ENCODE peak calls at places on chromosomes 11 and 22, in four cellular contexts. O is neuronal stem cell, D is Caco-2, H is heart left ventricle. J is an unnamed sample. For H3K9me3, the result is how much of the 10 kb centered on the place peaks cover.

GRCh38 chr11:2684581-2684980 is 15.2 kb downstream of the KCNQ1OT1 start:
- DNase-seq in D (no peak), H (no peak), O (no peak), J (peak)

GRCh38 chr11:93908689-93909088 is 58.3 kb upstream of the VSTM5 start:
- DNase-seq in D (no peak), O (no peak), H (no peak), J (no peak)

GRCh38 chr11:13337986-13338436 is 60.4 kb downstream of the BMAL1 start:
- DNase-seq in D (no peak), H (no peak), O (no peak), J (no peak)

GRCh38 chr11:9039194-9039593 is 35.4 kb upstream of the NRIP3 start:
- DNase-seq in H (no peak), D (no peak), O (no peak), J (no peak)

GRCh38 chr11:393219-394033 is 583 bp upstream of the PKP3 start:
- DNase-seq in D (peak), H (no peak), O (no peak), J (no peak)

GRCh38 chr11:121318848-121319834 is 26.6 kb downstream of the SC5D start:
- DNase-seq in H (no peak), O (peak), D (peak), J (no peak)

GRCh38 chr11:122177238-122177637 is 61.2 kb upstream of the BLID start:
- DNase-seq in H (no peak), O (no peak), D (no peak), J (no peak)

GRCh38 chr11:31254411-31254810 is 115.1 kb downstream of the DCDC1 start:
- DNase-seq in D (no peak), O (no peak), H (no peak), J (no peak)

GRCh38 chr22:24424001-24424900 is 3.1 kb upstream of the ADORA2A start:
- DNase-seq in H (peak), D (peak), O (no peak), J (peak)

GRCh38 chr11:73655686-73656085 is 9.3 kb downstream of the PLEKHB1 start:
- DNase-seq in D (no peak), H (no peak), O (no peak), J (no peak)

GRCh38 chr11:61718613-61719302 is 33.7 kb upstream of the MYRF start:
- DNase-seq in D (no peak), O (peak), H (no peak), J (no peak)

GRCh38 chr22:26903030-26903856 is 245.9 kb downstream of the MIAT start:
- DNase-seq in O (peak), D (peak), H (no peak), J (no peak)

GRCh38 chr22:22571429-22571828 is 12.4 kb upstream of the PRAME start:
- DNase-seq in H (no peak), D (no peak), O (no peak), J (no peak)

GRCh38 chr22:30868663-30869385 is 99.8 kb downstream of the MORC2 start:
- DNase-seq in H (peak), O (no peak), D (no peak), J (no peak)

GRCh38 chr22:30196141-30196866 is 50.3 kb downstream of the LIF start:
- DNase-seq in D (peak), H (peak), O (no peak), J (peak)

GRCh38 chr22:17243524-17243923 is 24.3 kb upstream of the ADA2 start:
- DNase-seq in H (no peak), O (no peak), D (no peak), J (peak)

GRCh38 chr11:69526453-69526810 is 45.0 kb downstream of the LINC01488 start:
- DNase-seq in O (no peak), D (no peak), H (no peak), J (peak)

GRCh38 chr11:69525516-69526452 is 44.3 kb downstream of the LINC01488 start:
- DNase-seq in H (no peak), O (no peak), D (no peak), J (peak)

GRCh38 chr11:69524291-69524882 is 42.9 kb downstream of the LINC01488 start:
- DNase-seq in O (no peak), D (no peak), H (no peak), J (peak)

GRCh38 chr11:69523453-69523852 is 42.0 kb downstream of the LINC01488 start:
- DNase-seq in D (no peak), H (no peak), O (no peak), J (peak)

DNA sequence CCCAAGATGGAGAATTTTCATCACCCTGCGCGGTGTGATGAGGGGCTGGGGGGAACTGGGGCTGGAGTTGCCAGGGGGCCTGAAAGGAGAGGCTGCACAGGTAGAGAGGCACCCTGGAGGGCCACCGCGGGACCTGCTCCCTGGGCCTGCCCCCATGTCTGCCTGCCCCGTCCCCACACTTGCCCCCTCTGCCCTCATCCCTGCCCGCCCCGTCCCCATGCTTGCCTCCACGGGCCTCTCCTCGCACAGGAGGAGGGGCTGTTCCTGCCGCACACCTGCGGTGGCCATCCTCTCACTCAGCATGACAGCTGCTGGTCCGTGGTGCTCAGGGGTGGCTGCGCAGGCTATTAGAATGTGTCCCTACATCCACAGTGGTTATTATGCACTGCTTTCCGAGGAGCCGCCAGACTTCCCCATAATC is 43.5 kb downstream of the LINC01488 start:
- DNase-seq in D (no peak), H (no peak), O (no peak), J (peak)
- H3K9me3 ChIP-seq in D (under half), H (under half), O (under half), J (under half)

DNA sequence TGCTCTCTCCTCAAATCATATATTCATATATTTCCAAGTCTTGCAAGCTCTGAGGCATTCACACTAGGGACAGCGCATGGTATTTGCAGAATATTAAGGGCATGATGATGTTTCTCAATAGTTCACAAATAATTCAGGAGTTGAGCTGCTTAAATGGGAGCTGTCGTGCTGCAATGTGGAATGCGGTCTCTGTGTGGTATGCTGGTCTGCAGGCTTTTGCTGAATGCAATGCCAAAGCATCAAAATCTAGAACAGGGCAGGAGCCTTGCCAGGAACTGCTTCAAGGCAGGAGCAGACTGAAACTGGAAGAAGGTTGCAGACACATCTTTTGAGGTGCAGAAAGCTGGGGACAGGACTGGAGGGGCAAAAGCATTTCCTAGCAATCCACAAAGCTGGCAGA is 1060.0 kb downstream of the TBC1D22A start:
- DNase-seq in O (no peak), D (no peak), H (no peak), J (no peak)
- H3K9me3 ChIP-seq in O (under half), D (under half), H (under half), J (under half)

DNA sequence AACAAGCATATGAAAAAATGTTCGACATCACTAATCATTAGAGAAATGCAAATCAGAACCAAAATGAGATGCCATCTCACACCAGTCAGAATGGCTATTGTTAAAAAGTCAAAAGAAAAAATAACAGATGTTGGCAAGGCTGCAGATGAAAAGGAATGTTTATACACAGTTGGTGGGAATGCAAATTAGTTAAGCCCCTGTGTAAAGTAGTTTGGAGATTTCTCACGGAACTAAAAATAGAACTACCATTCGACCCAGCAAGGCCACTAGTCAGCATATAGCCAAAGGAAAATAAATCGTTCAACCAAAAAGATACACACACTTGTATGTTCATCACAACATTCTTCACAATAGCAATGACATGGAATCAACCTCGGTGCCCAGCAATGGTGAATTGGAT is 503.2 kb downstream of the OPCML start:
- DNase-seq in H (no peak), O (no peak), D (no peak), J (no peak)
- H3K9me3 ChIP-seq in H (under half), O (under half), D (under half), J (under half)

DNA sequence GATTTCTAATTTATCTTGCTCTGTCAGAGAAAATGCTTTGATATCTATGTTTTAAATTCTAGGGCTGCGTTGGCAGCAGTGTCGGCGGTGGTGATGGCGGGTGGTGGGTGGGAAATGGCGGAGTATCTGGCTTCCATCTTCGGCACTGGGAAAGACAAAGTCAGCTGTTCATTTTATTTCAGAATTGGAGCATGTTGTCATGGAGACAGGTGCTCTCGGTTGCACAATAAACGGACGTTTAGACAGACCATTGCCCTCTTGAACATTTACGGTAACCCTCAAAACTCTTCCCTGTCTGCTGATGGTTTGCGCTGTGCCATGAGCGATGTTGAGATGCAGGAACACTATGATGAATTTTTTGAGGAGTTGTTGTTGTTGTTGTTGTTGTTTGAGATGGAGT is 36.1 kb upstream of the PHOX2A start:
- DNase-seq in D (no peak), H (no peak), O (no peak), J (no peak)
- H3K9me3 ChIP-seq in D (under half), H (under half), O (under half), J (under half)

J was measured in spleen.